ENCODE peak calls at places on chromosomes 4 and X, in ten cellular contexts. I is brain microvascular endothelial cell; B is lung; J is upper lobe of right lung; D is pancreas; A is keratinocyte; F is CD8-positive, alpha-beta T cell; R is ovary; Q is mammary epithelial cell; E is uterus. S is an unnamed sample.

GRCh38 chr4:165991325-165992180 is 118.5 kb downstream of the TLL1 start:
- DNase-seq in I (no peak), B (no peak), J (no peak), D (no peak), A (no peak), F (no peak), R (no peak), Q (no peak), E (no peak), S (no peak)

GRCh38 chr4:177396352-177396751 is 45.9 kb downstream of the AGA start:
- DNase-seq in I (no peak), B (no peak), J (no peak), D (no peak), A (no peak), F (no peak), R (no peak), Q (no peak), E (no peak), S (no peak)

GRCh38 chr4:115687356-115687755 is 573.9 kb upstream of the NDST4 start:
- DNase-seq in I (no peak), B (no peak), J (no peak), D (no peak), A (no peak), F (no peak), R (no peak), Q (no peak), E (no peak), S (no peak)

GRCh38 chr4:7034262-7035081 is 8.7 kb upstream of the TADA2B start:
- DNase-seq in I (peak; percentile 58), B (peak; percentile 71), J (peak; percentile 80), D (peak; percentile 83), A (no peak), F (no peak), R (no peak), Q (peak; percentile 9), E (no peak), S (no peak)

GRCh38 chr4:108813261-108813660 is 50.4 kb upstream of the ETNPPL start:
- DNase-seq in I (no peak), B (no peak), J (no peak), D (no peak), A (no peak), F (no peak), R (no peak), Q (peak; percentile 8), E (no peak), S (no peak)

GRCh38 chrX:12007881-12008280 is 130.4 kb upstream of the FRMPD4 start:
- DNase-seq in I (peak; percentile 76), B (no peak), J (no peak), D (no peak), A (peak; percentile 32), F (no peak), R (no peak), Q (peak; percentile 87), E (no peak), S (no peak)

GRCh38 chr4:150379454-150379853 is 202.5 kb upstream of the MAB21L2 start:
- DNase-seq in I (peak; percentile 48), B (no peak), J (no peak), D (no peak), A (no peak), F (no peak), R (no peak), Q (peak; percentile 24), E (no peak), S (no peak)

GRCh38 chr4:128517739-128518510 is 230.3 kb upstream of the PGRMC2 start:
- DNase-seq in I (peak; percentile 90), B (peak; percentile 43), J (no peak), D (no peak), A (no peak), F (no peak), R (peak; percentile 68), Q (peak; percentile 83), E (peak; percentile 68), S (peak; percentile 40)

GRCh38 chr4:7960790-7961655 is 21.4 kb upstream of the AFAP1 start:
- DNase-seq in I (no peak), B (no peak), J (no peak), D (no peak), A (no peak), F (no peak), R (peak; percentile 77), Q (peak; percentile 98), E (peak; percentile 94), S (no peak)

GRCh38 chr4:42484630-42485029 is 87.3 kb downstream of the SHISA3 start:
- DNase-seq in I (no peak), B (no peak), J (no peak), D (no peak), A (no peak), F (no peak), R (no peak), Q (no peak), E (no peak), S (no peak)

GRCh38 chrX:139120760-139121159 is 409.2 kb upstream of the FGF13 start:
- DNase-seq in I (no peak), B (no peak), J (no peak), D (no peak), A (no peak), F (no peak), R (no peak), Q (peak; percentile 59), E (no peak), S (no peak)

GRCh38 chr4:107838763-107839162 is 14.0 kb downstream of the SGMS2 start:
- DNase-seq in I (no peak), B (no peak), J (no peak), D (no peak), A (no peak), F (no peak), R (no peak), Q (peak; percentile 56), E (no peak), S (no peak)

GRCh38 chr4:184283659-184284335 is 66.1 kb upstream of the ENPP6 start:
- DNase-seq in I (no peak), B (no peak), J (no peak), D (no peak), A (no peak), F (no peak), R (no peak), Q (no peak), E (no peak), S (no peak)

GRCh38 chrX:47080215-47080914 is 2.1 kb downstream of the RGN start:
- DNase-seq in I (no peak), B (no peak), J (no peak), D (no peak), A (no peak), F (no peak), R (no peak), Q (no peak), E (no peak), S (no peak)
- H3K4me3 ChIP-seq in I (no peak overlapping the region), B (no peak overlapping the region), J (no peak overlapping the region), D (no peak overlapping the region), A (no peak overlapping the region), F (no peak overlapping the region), R (no peak overlapping the region), Q (no peak overlapping the region), E (no peak overlapping the region), S (no peak overlapping the region)

GRCh38 chr4:143337600-143338287 is 1.1 kb downstream of the GAB1 start:
- DNase-seq in I (peak; percentile 37), B (peak; percentile 46), J (peak; percentile 74), D (peak; percentile 44), A (no peak), F (no peak), R (peak; percentile 55), Q (peak; percentile 42), E (peak; percentile 55), S (peak; percentile 70)

GRCh38 chr4:143339497-143339896 is 2.8 kb downstream of the GAB1 start:
- DNase-seq in I (no peak), B (no peak), J (no peak), D (no peak), A (no peak), F (no peak), R (no peak), Q (no peak), E (no peak), S (no peak)

GRCh38 chr4:143338313-143338712 is 1.6 kb downstream of the GAB1 start:
- DNase-seq in I (no peak), B (no peak), J (no peak), D (no peak), A (no peak), F (no peak), R (no peak), Q (no peak), E (no peak), S (no peak)

GRCh38 chr4:143335979-143336827 is 473 bp upstream of the GAB1 start:
- DNase-seq in I (peak; percentile 82), B (peak; percentile 86), J (peak; percentile 96), D (peak; percentile 85), A (no peak), F (no peak), R (peak; percentile 89), Q (peak; percentile 91), E (peak; percentile 93), S (peak; percentile 94)

GRCh38 chr4:143336828-143337599 is at the start of gene GAB1:
- DNase-seq in I (peak; percentile 35), B (peak; percentile 37), J (peak; percentile 90), D (peak; percentile 76), A (no peak), F (peak; percentile 6), R (peak; percentile 72), Q (peak; percentile 82), E (peak; percentile 74), S (peak; percentile 81)
- H3K27ac ChIP-seq in I (peak within 1 kb of the TSS; percentile 84), B (peak within 1 kb of the TSS; percentile 95), J (peak within 1 kb of the TSS; percentile 92), D (peak within 1 kb of the TSS; percentile 96), A (peak within 1 kb of the TSS; percentile 77), F (no peak within 1 kb of the TSS), R (peak within 1 kb of the TSS; percentile 98), Q (peak within 1 kb of the TSS; percentile 65), E (peak within 1 kb of the TSS; percentile 97), S (no peak within 1 kb of the TSS)

GRCh38 chr4:10889819-10890218 is 205.3 kb upstream of the CLNK start:
- DNase-seq in I (no peak), B (no peak), J (no peak), D (no peak), A (no peak), F (no peak), R (no peak), Q (no peak), E (no peak), S (no peak)

GRCh38 chr4:10891866-10892265 is 207.3 kb upstream of the CLNK start:
- DNase-seq in I (no peak), B (no peak), J (no peak), D (no peak), A (no peak), F (no peak), R (no peak), Q (no peak), E (no peak), S (no peak)

GRCh38 chr4:10898072-10898471 is 213.5 kb upstream of the CLNK start:
- DNase-seq in I (no peak), B (no peak), J (no peak), D (no peak), A (no peak), F (no peak), R (no peak), Q (no peak), E (no peak), S (no peak)

GRCh38 chr4:10897076-10897475 is 212.5 kb upstream of the CLNK start:
- DNase-seq in I (no peak), B (no peak), J (no peak), D (no peak), A (no peak), F (no peak), R (no peak), Q (no peak), E (no peak), S (no peak)

GRCh38 chr4:10893417-10893816 is 208.8 kb upstream of the CLNK start:
- DNase-seq in I (no peak), B (no peak), J (no peak), D (no peak), A (no peak), F (no peak), R (no peak), Q (peak; percentile 1), E (no peak), S (no peak)
- TF ChIP-seq CTCF in I (peak; percentile 75), B (no peak), J (peak; percentile 25), D (no peak), A (peak; percentile 35), F (no peak), R (no peak), Q (peak; percentile 43), E (no peak), S (peak; percentile 40)

GRCh38 chrX:49054073-49054762 is 4.6 kb upstream of the CCDC120 start:
- DNase-seq in I (no peak), B (no peak), J (no peak), D (no peak), A (no peak), F (no peak), R (no peak), Q (no peak), E (no peak), S (no peak)
- H3K4me3 ChIP-seq in I (peak overlapping the region; percentile 53), B (no peak overlapping the region), J (peak overlapping the region; percentile 59), D (peak overlapping the region; percentile 47), A (peak overlapping the region; percentile 19), F (peak overlapping the region; percentile 49), R (peak overlapping the region; percentile 64), Q (peak overlapping the region; percentile 53), E (peak overlapping the region; percentile 60), S (peak overlapping the region; percentile 76)

S was measured in left ventricle myocardium inferior.